ENCODE peak calls at places on chromosomes 16 and 17, in ten cellular contexts. M is CD8-positive, alpha-beta memory T cell; D is mesenchymal stem cell; I is A549; J is right cardiac atrium; Y is GM23248; P is upper lobe of right lung; S is right atrium auricular region; B is effector memory CD4-positive, alpha-beta T cell; X is CD8-positive, alpha-beta T cell. L is an unnamed sample.

GRCh38 chr16:48350716-48351115 is 34.5 kb downstream of the SIAH1 start:
- DNase-seq in Y (peak; percentile 13), D (no peak), J (no peak), P (no peak), M (no peak), B (no peak), I (no peak), S (no peak), X (no peak), L (no peak)

GRCh38 chr17:5784791-5785190 is 200.5 kb upstream of the NLRP1 start:
- DNase-seq in J (no peak), P (no peak), D (no peak), X (no peak), B (no peak), I (no peak), M (no peak), Y (no peak), S (no peak), L (no peak)

GRCh38 chr16:75264531-75264998 is 13.1 kb upstream of the BCAR1 start:
- DNase-seq in X (no peak), D (peak; percentile 36), B (no peak), P (no peak), S (no peak), M (no peak), I (no peak), J (no peak), Y (peak; percentile 69), L (no peak)

GRCh38 chr16:8996891-8997290 is 33.2 kb upstream of the USP7 start:
- DNase-seq in D (no peak), Y (no peak), M (no peak), J (no peak), S (no peak), P (no peak), B (no peak), X (no peak), I (peak; percentile 43), L (no peak)

GRCh38 chr17:41392278-41392677 is 5.1 kb downstream of the KRT31 start:
- DNase-seq in X (no peak), Y (peak; percentile 53), J (no peak), B (no peak), D (no peak), P (no peak), I (no peak), S (no peak), M (no peak), L (no peak)

GRCh38 chr17:17314501-17315071 is 11.4 kb downstream of the NT5M start:
- DNase-seq in I (no peak), M (no peak), Y (no peak), J (no peak), D (no peak), B (no peak), X (no peak), S (no peak), P (peak; percentile 18), L (no peak)

GRCh38 chr16:72523087-72523486 is 351.1 kb upstream of the PMFBP1 start:
- DNase-seq in I (no peak), M (no peak), Y (no peak), P (no peak), D (no peak), B (no peak), J (no peak), X (no peak), S (no peak), L (no peak)

GRCh38 chr17:1324201-1324750 is 44.8 kb downstream of the TRARG1 start:
- DNase-seq in S (no peak), P (peak; percentile 52), D (no peak), B (no peak), I (no peak), Y (no peak), J (no peak), X (no peak), M (no peak), L (no peak)

GRCh38 chr16:88649195-88649923 is 1.5 kb downstream of the CYBA start:
- DNase-seq in I (no peak), D (peak; percentile 17), M (no peak), B (no peak), Y (no peak), X (no peak), J (no peak), P (peak; percentile 65), S (no peak), L (no peak)

GRCh38 chr17:44970136-44970737 is 2.1 kb upstream of the C1QL1 start:
- DNase-seq in S (no peak), D (peak; percentile 46), I (no peak), M (no peak), X (peak; percentile 23), Y (peak; percentile 73), B (no peak), J (peak; percentile 49), P (no peak), L (no peak)

GRCh38 chr16:74837056-74837455 is 62.4 kb upstream of the FA2H start:
- DNase-seq in J (no peak), I (no peak), X (no peak), B (no peak), P (no peak), Y (no peak), S (no peak), M (no peak), D (no peak), L (no peak)

GRCh38 chr17:80421381-80422090 is 6.6 kb downstream of the ENDOV start:
- DNase-seq in D (no peak), J (no peak), P (no peak), M (no peak), B (no peak), X (no peak), Y (no peak), S (no peak), I (no peak), L (no peak)

GRCh38 chr16:66905633-66906539 is 12.8 kb downstream of the CDH16 start:
- DNase-seq in P (no peak), I (no peak), S (no peak), X (peak; percentile 18), J (peak; percentile 58), M (no peak), Y (no peak), B (no peak), D (no peak), L (no peak)

GRCh38 chr17:39461911-39462641 is 790 bp downstream of the CDK12 start:
- DNase-seq in Y (peak; percentile 86), M (no peak), I (no peak), X (no peak), P (no peak), S (no peak), D (peak; percentile 85), J (no peak), B (no peak), L (no peak)

GRCh38 chr17:47727704-47728036 is 5.4 kb upstream of the TBX21 start:
- DNase-seq in P (no peak), I (no peak), B (no peak), J (no peak), M (no peak), D (no peak), S (no peak), X (no peak), Y (no peak), L (no peak)

GRCh38 chr16:35186045-35186759 is 1726.8 kb downstream of the TP53TG3F start:
- DNase-seq in X (no peak), P (no peak), J (no peak), M (no peak), S (no peak), D (no peak), B (no peak), Y (no peak), I (no peak), L (no peak)
- H3K9me3 ChIP-seq in X (no peaks in the 10 kb centered on the region), P (no peaks in the 10 kb centered on the region), J (no peaks in the 10 kb centered on the region), M (no peaks in the 10 kb centered on the region), S (no peaks in the 10 kb centered on the region), D (no peaks in the 10 kb centered on the region), B (peaks cover 4% of the 10 kb centered on the region), Y (no peaks in the 10 kb centered on the region), I (no peaks in the 10 kb centered on the region), L (no peaks in the 10 kb centered on the region)

GRCh38 chr17:61702450-61702849 is 111.4 kb upstream of the NACA2 start:
- DNase-seq in S (no peak), X (no peak), J (no peak), Y (no peak), B (no peak), P (no peak), D (no peak), I (no peak), M (no peak), L (no peak)
- H3K9me3 ChIP-seq in S (peaks cover 38% of the 10 kb centered on the region), X (peaks cover 24% of the 10 kb centered on the region), J (peaks cover 2% of the 10 kb centered on the region), Y (peaks cover 8% of the 10 kb centered on the region), B (peaks cover 14% of the 10 kb centered on the region), P (peaks cover 33% of the 10 kb centered on the region), D (peaks cover 51% of the 10 kb centered on the region), I (peaks cover 41% of the 10 kb centered on the region), M (peaks cover 18% of the 10 kb centered on the region), L (peaks cover 9% of the 10 kb centered on the region)

DNA sequence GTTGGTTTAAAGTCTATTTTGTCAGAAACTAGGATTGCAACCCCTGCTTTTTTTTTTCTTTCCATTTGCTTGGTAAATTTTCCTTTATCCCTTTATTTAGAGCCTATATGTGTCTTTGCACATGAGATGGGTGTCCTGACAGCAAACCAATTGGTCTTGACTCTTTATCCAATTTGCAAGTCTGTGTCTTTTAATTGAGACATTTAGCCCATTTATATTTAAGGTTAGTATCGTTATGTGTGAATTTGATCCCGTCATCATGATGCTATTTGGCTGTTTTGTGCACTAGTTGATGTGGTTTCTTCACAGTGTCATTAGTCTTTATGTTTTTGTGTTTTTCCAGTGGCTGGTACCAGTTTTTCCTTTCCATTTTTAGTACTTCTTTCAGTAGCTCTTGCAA is 127.7 kb upstream of the ZNF267 start:
- DNase-seq in M (no peak), D (no peak), B (no peak), X (no peak), Y (no peak), J (no peak), S (no peak), I (no peak), P (no peak), L (no peak)
- H3K9me3 ChIP-seq in M (peaks cover 57% of the 10 kb centered on the region), D (peaks cover 86% of the 10 kb centered on the region), B (peaks cover 36% of the 10 kb centered on the region), X (peaks cover 33% of the 10 kb centered on the region), Y (peaks cover 17% of the 10 kb centered on the region), J (peaks cover 14% of the 10 kb centered on the region), S (peaks cover 99% of the 10 kb centered on the region), I (peaks cover 53% of the 10 kb centered on the region), P (peaks cover 87% of the 10 kb centered on the region), L (peaks cover 37% of the 10 kb centered on the region)

DNA sequence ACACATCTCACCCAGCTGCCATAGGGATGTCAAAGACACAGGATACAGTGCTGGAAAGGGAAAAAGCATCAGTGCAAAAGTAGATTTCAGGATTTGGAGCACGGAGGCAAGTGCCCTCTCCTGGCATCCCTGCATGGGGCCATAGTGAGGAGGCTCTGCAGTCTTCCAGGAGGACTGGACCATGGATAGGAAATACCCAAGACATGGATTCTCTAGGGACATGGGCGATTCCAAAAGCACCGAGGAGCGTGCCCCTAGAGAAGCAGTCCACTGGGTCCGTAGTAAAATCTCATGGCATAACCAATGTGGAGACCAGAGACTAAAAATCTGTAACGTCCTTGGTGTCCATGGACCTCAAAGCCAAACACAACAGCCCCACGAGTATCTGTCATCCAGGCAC is 818.2 kb downstream of the KCNJ18 start:
- DNase-seq in M (no peak), J (no peak), B (no peak), D (no peak), Y (no peak), S (peak; percentile 48), X (no peak), P (no peak), I (no peak), L (no peak)
- H3K9me3 ChIP-seq in M (no peaks in the 10 kb centered on the region), J (no peaks in the 10 kb centered on the region), B (no peaks in the 10 kb centered on the region), D (no peaks in the 10 kb centered on the region), Y (no peaks in the 10 kb centered on the region), S (no peaks in the 10 kb centered on the region), X (no peaks in the 10 kb centered on the region), P (no peaks in the 10 kb centered on the region), I (no peaks in the 10 kb centered on the region), L (no peaks in the 10 kb centered on the region)